ENCODE peak calls at places on chromosomes 1 and 21, in eight cellular contexts. P is suprapubic skin, M is H1, X is tibial nerve, A is A549, H is ovary, W is GM12878, Q is K562. E is an unnamed sample.

GRCh38 chr21:15227919-15228318 is 163.1 kb upstream of the NRIP1 start:
- DNase-seq in W (no peak), P (no peak), X (no peak), H (no peak), A (no peak), M (no peak), Q (no peak), E (no peak)

GRCh38 chr1:155124503-155125463 is 2.9 kb upstream of the EFNA1 start:
- DNase-seq in W (no peak), P (no peak), A (no peak), X (no peak), H (no peak), M (peak; percentile 48), Q (no peak), E (peak; percentile 69)

GRCh38 chr1:3212453-3213230 is 143.6 kb downstream of the PRDM16 start:
- DNase-seq in H (no peak), M (no peak), P (no peak), X (no peak), A (no peak), Q (no peak), W (no peak), E (no peak)

GRCh38 chr1:108830119-108831008 is 26.5 kb downstream of the AKNAD1 start:
- DNase-seq in Q (peak; percentile 74), P (peak; percentile 87), X (peak; percentile 72), W (no peak), M (no peak), H (no peak), A (peak; percentile 76), E (peak; percentile 56)

GRCh38 chr1:20685099-20685662 is 24.0 kb upstream of the DDOST start:
- DNase-seq in Q (no peak), M (no peak), P (no peak), W (no peak), H (no peak), X (peak; percentile 20), A (no peak), E (peak; percentile 34)

GRCh38 chr1:10917513-10918454 is 94.7 kb upstream of the TARDBP start:
- DNase-seq in Q (no peak), H (no peak), M (no peak), W (no peak), A (no peak), P (no peak), X (no peak), E (no peak)

GRCh38 chr1:201682964-201683363 is 144.0 kb downstream of the NAV1 start:
- DNase-seq in Q (no peak), P (no peak), M (no peak), X (no peak), A (no peak), H (no peak), W (no peak), E (no peak)

GRCh38 chr1:2300851-2301606 is 72.9 kb downstream of the SKI start:
- DNase-seq in X (peak; percentile 82), W (peak; percentile 76), A (no peak), M (no peak), Q (no peak), P (no peak), H (no peak), E (peak; percentile 93)

GRCh38 chr1:226784081-226785049 is 45.3 kb upstream of the ITPKB start:
- DNase-seq in A (no peak), W (no peak), X (no peak), Q (no peak), P (no peak), H (no peak), M (no peak), E (no peak)

GRCh38 chr1:107782192-107782845 is 182.7 kb downstream of the VAV3 start:
- DNase-seq in W (no peak), Q (peak; percentile 35), P (no peak), A (peak; percentile 2), X (peak; percentile 85), M (no peak), H (no peak), E (no peak)

GRCh38 chr1:3350441-3351261 is 103.8 kb upstream of the ARHGEF16 start:
- DNase-seq in X (no peak), H (peak; percentile 51), M (no peak), W (no peak), P (no peak), A (no peak), Q (no peak), E (peak; percentile 78)

GRCh38 chr1:167676916-167677848 is 44.6 kb upstream of the MPZL1 start:
- DNase-seq in W (peak; percentile 68), M (no peak), A (no peak), H (no peak), X (no peak), Q (no peak), P (no peak), E (no peak)

GRCh38 chr21:40668535-40669275 is 178.3 kb downstream of the DSCAM start:
- DNase-seq in W (no peak), A (no peak), P (no peak), M (no peak), X (no peak), Q (no peak), H (no peak), E (no peak)

GRCh38 chr1:113519561-113519960 is 129.2 kb downstream of the MAGI3 start:
- DNase-seq in A (no peak), H (no peak), P (no peak), W (no peak), X (no peak), M (no peak), Q (no peak), E (no peak)

GRCh38 chr1:106675558-106675957 is 380.9 kb upstream of the PRMT6 start:
- DNase-seq in X (no peak), H (no peak), Q (no peak), M (no peak), P (no peak), W (no peak), A (no peak), E (no peak)

GRCh38 chr1:242824435-242824834 is 299.9 kb upstream of the PLD5 start:
- DNase-seq in P (no peak), H (no peak), M (no peak), X (no peak), A (no peak), Q (no peak), W (no peak), E (no peak)

GRCh38 chr1:231808990-231809389 is 182.4 kb downstream of the DISC1 start:
- DNase-seq in P (peak; percentile 72), H (no peak), W (no peak), M (no peak), X (no peak), A (no peak), Q (peak; percentile 34), E (no peak)

GRCh38 chr1:245704765-245705164 is 550.0 kb downstream of the KIF26B start:
- DNase-seq in M (no peak), H (no peak), A (no peak), W (no peak), X (no peak), Q (no peak), P (no peak), E (no peak)

GRCh38 chr1:89822109-89822962 is 1.5 kb downstream of the LRRC8D start:
- DNase-seq in M (peak; percentile 61), P (no peak), Q (peak; percentile 49), W (no peak), A (peak; percentile 23), X (no peak), H (no peak), E (no peak)

GRCh38 chr1:22309572-22309971 is 142.1 kb upstream of the ZBTB40 start:
- DNase-seq in M (no peak), X (no peak), Q (no peak), A (no peak), P (no peak), H (no peak), W (no peak), E (no peak)

GRCh38 chr1:9996624-9997582 is at the start of gene RBP7:
- DNase-seq in Q (no peak), H (peak; percentile 21), P (peak; percentile 63), X (no peak), M (peak; percentile 72), A (peak; percentile 27), W (no peak), E (peak; percentile 65)

GRCh38 chr1:6461237-6461530 is 4.8 kb downstream of the TNFRSF25 start:
- DNase-seq in X (no peak), M (no peak), H (no peak), A (no peak), Q (no peak), P (no peak), W (no peak), E (no peak)

GRCh38 chr1:241250465-241250864 is 106.5 kb downstream of the RGS7 start:
- DNase-seq in M (no peak), W (no peak), Q (no peak), A (no peak), X (no peak), H (no peak), P (no peak), E (peak; percentile 32)

GRCh38 chr1:209884665-209885117 is 53.3 kb upstream of the SYT14 start:
- DNase-seq in W (peak; percentile 11), M (no peak), A (peak; percentile 89), P (peak; percentile 85), X (peak; percentile 59), Q (peak; percentile 57), H (no peak), E (no peak)

GRCh38 chr1:7474143-7474490 is 297.0 kb upstream of the VAMP3 start:
- DNase-seq in P (no peak), M (no peak), A (no peak), X (no peak), W (no peak), H (no peak), Q (no peak), E (no peak)
- TF ChIP-seq POLR2A in P (no peak), M (no peak), A (no peak), X (no peak), W (no peak), H (no peak), Q (no peak), E (no peak)

GRCh38 chr1:16209847-16210407 is 2.5 kb downstream of the ARHGEF19 start:
- DNase-seq in W (no peak), X (no peak), Q (no peak), M (no peak), H (no peak), P (no peak), A (no peak), E (no peak)
- TF ChIP-seq EP300 in W (no peak), X (no peak), Q (no peak), M (no peak), H (no peak), P (no peak), A (no peak), E (no peak)

GRCh38 chr1:164702664-164703063 is 143.7 kb downstream of the PBX1 start:
- DNase-seq in X (no peak), H (no peak), A (no peak), Q (no peak), W (no peak), M (no peak), P (no peak), E (no peak)
- H3K27ac ChIP-seq in X (no peak overlapping the region), H (no peak overlapping the region), A (peak overlapping the region; percentile 68), Q (peak overlapping the region; percentile 51), W (no peak overlapping the region), M (no peak overlapping the region), P (no peak overlapping the region), E (no peak overlapping the region)

DNA sequence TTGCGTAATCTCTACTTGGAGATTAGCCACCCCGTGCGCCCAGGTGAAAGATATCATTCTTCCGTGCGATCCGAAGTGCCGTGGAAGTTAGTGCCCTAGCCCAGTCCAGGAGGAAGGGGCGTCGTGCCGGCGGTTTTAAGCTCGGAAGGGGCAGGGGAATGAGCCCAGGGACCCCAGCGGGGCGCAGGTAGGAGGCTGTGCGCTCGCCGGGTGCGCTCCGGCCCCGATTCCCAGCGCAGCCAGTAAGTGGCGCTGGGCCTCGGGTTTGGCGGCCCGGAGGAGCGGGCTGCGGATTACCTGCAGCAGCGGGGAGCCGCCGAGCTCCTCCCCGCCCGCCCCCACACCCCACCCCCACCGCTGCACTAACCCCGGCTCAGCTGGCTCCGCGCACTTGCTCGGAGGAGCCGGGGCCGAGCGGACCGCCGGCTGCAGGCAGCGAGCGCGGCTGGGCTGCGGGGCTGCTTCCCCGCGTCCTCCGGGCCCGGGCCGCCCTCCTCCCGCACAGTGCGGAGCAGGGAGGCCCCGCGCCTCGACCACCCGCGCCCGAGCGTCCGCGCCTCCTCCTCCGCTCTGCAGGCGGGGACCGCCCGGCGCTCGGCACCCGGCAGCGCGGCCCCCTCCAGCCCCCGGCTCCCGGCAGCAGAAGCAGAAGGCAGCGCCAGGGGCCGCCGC is at the start of gene RYR2:
- DNase-seq in H (peak; percentile 70), P (no peak), X (no peak), A (peak; percentile 39), M (peak; percentile 80), W (no peak), Q (no peak), E (peak; percentile 86)
- TF ChIP-seq POLR2A in H (no peak), P (no peak), X (no peak), A (no peak), M (peak; percentile 87), W (no peak), Q (no peak), E (no peak)